ENCODE peak calls at places on chromosomes 16 and 17, in nine cellular contexts. One of them, this sample, is unnamed.

GRCh38 chr17:38907930-38908675 is 17.3 kb upstream of the LASP1NB start:
- DNase-seq in PC-9: no peak
- DNase-seq in pancreas: peak
- DNase-seq in thoracic aorta: no peak
- DNase-seq in stomach: no peak
- DNase-seq in mucosa of descending colon: peak
- DNase-seq in LNCaP clone FGC: no peak
- DNase-seq in CD4-positive, alpha-beta T cell: no peak
- DNase-seq in GM12865: no peak
- DNase-seq in this sample: no peak

GRCh38 chr16:695355-696089 is 5.3 kb upstream of the WDR24 start:
- DNase-seq in PC-9: peak
- DNase-seq in pancreas: no peak
- DNase-seq in thoracic aorta: no peak
- DNase-seq in stomach: peak
- DNase-seq in mucosa of descending colon: peak
- DNase-seq in LNCaP clone FGC: peak
- DNase-seq in CD4-positive, alpha-beta T cell: peak
- DNase-seq in GM12865: peak
- DNase-seq in this sample: peak

GRCh38 chr16:80518436-80518835 is 22.4 kb upstream of the DYNLRB2 start:
- DNase-seq in PC-9: no peak
- DNase-seq in pancreas: no peak
- DNase-seq in thoracic aorta: no peak
- DNase-seq in stomach: no peak
- DNase-seq in mucosa of descending colon: no peak
- DNase-seq in LNCaP clone FGC: no peak
- DNase-seq in CD4-positive, alpha-beta T cell: peak
- DNase-seq in GM12865: peak
- DNase-seq in this sample: no peak

GRCh38 chr17:36808181-36808661 is 129.1 kb upstream of the LHX1 start:
- DNase-seq in PC-9: no peak
- DNase-seq in pancreas: peak
- DNase-seq in thoracic aorta: no peak
- DNase-seq in stomach: no peak
- DNase-seq in mucosa of descending colon: no peak
- DNase-seq in LNCaP clone FGC: no peak
- DNase-seq in CD4-positive, alpha-beta T cell: no peak
- DNase-seq in GM12865: no peak
- DNase-seq in this sample: no peak

GRCh38 chr16:75570351-75571104 is 4.3 kb downstream of the GABARAPL2 start:
- DNase-seq in PC-9: no peak
- DNase-seq in pancreas: no peak
- DNase-seq in thoracic aorta: no peak
- DNase-seq in stomach: no peak
- DNase-seq in mucosa of descending colon: no peak
- DNase-seq in LNCaP clone FGC: no peak
- DNase-seq in CD4-positive, alpha-beta T cell: no peak
- DNase-seq in GM12865: no peak
- DNase-seq in this sample: no peak

GRCh38 chr17:47423406-47424295 is 99.9 kb downstream of the EFCAB13 start:
- DNase-seq in PC-9: no peak
- DNase-seq in pancreas: peak
- DNase-seq in thoracic aorta: no peak
- DNase-seq in stomach: peak
- DNase-seq in mucosa of descending colon: peak
- DNase-seq in LNCaP clone FGC: no peak
- DNase-seq in CD4-positive, alpha-beta T cell: no peak
- DNase-seq in GM12865: peak
- DNase-seq in this sample: peak

GRCh38 chr17:18323007-18323406 is 7.9 kb downstream of the SMCR8 start:
- DNase-seq in PC-9: no peak
- DNase-seq in pancreas: no peak
- DNase-seq in thoracic aorta: no peak
- DNase-seq in stomach: no peak
- DNase-seq in mucosa of descending colon: no peak
- DNase-seq in LNCaP clone FGC: no peak
- DNase-seq in CD4-positive, alpha-beta T cell: no peak
- DNase-seq in GM12865: no peak
- DNase-seq in this sample: no peak

GRCh38 chr16:12484426-12484825 is 319.3 kb downstream of the CPPED1 start:
- DNase-seq in PC-9: no peak
- DNase-seq in pancreas: no peak
- DNase-seq in thoracic aorta: no peak
- DNase-seq in stomach: no peak
- DNase-seq in mucosa of descending colon: peak
- DNase-seq in LNCaP clone FGC: no peak
- DNase-seq in CD4-positive, alpha-beta T cell: no peak
- DNase-seq in GM12865: no peak
- DNase-seq in this sample: no peak

GRCh38 chr16:75621170-75621477 is 2.0 kb downstream of the ADAT1 start:
- DNase-seq in PC-9: no peak
- DNase-seq in pancreas: no peak
- DNase-seq in thoracic aorta: no peak
- DNase-seq in stomach: no peak
- DNase-seq in mucosa of descending colon: no peak
- DNase-seq in LNCaP clone FGC: no peak
- DNase-seq in CD4-positive, alpha-beta T cell: no peak
- DNase-seq in GM12865: peak
- DNase-seq in this sample: peak

GRCh38 chr16:74603848-74604247 is 3.1 kb downstream of the GLG1 start:
- DNase-seq in PC-9: no peak
- DNase-seq in pancreas: no peak
- DNase-seq in thoracic aorta: no peak
- DNase-seq in stomach: no peak
- DNase-seq in mucosa of descending colon: no peak
- DNase-seq in LNCaP clone FGC: no peak
- DNase-seq in CD4-positive, alpha-beta T cell: no peak
- DNase-seq in GM12865: no peak
- DNase-seq in this sample: no peak

GRCh38 chr17:31495049-31495885 is 103.8 kb downstream of the RAB11FIP4 start:
- DNase-seq in PC-9: peak
- DNase-seq in pancreas: no peak
- DNase-seq in thoracic aorta: no peak
- DNase-seq in stomach: peak
- DNase-seq in mucosa of descending colon: peak
- DNase-seq in LNCaP clone FGC: peak
- DNase-seq in CD4-positive, alpha-beta T cell: no peak
- DNase-seq in GM12865: no peak
- DNase-seq in this sample: no peak

GRCh38 chr16:57840833-57841232 is 38.5 kb upstream of the KIFC3 start:
- DNase-seq in PC-9: no peak
- DNase-seq in pancreas: peak
- DNase-seq in thoracic aorta: no peak
- DNase-seq in stomach: no peak
- DNase-seq in mucosa of descending colon: no peak
- DNase-seq in LNCaP clone FGC: no peak
- DNase-seq in CD4-positive, alpha-beta T cell: no peak
- DNase-seq in GM12865: no peak
- DNase-seq in this sample: no peak

GRCh38 chr17:8944083-8944482 is 21.4 kb downstream of the PIK3R5 start:
- DNase-seq in PC-9: no peak
- DNase-seq in pancreas: no peak
- DNase-seq in thoracic aorta: no peak
- DNase-seq in stomach: no peak
- DNase-seq in mucosa of descending colon: no peak
- DNase-seq in LNCaP clone FGC: no peak
- DNase-seq in CD4-positive, alpha-beta T cell: no peak
- DNase-seq in GM12865: no peak
- DNase-seq in this sample: no peak

GRCh38 chr17:79047923-79048825 is 24.2 kb downstream of the C1QTNF1 start:
- DNase-seq in PC-9: no peak
- DNase-seq in pancreas: peak
- DNase-seq in thoracic aorta: no peak
- DNase-seq in stomach: peak
- DNase-seq in mucosa of descending colon: peak
- DNase-seq in LNCaP clone FGC: no peak
- DNase-seq in CD4-positive, alpha-beta T cell: no peak
- DNase-seq in GM12865: no peak
- DNase-seq in this sample: no peak

GRCh38 chr16:585351-585750 is 4.5 kb upstream of the RAB40C start:
- DNase-seq in PC-9: peak
- DNase-seq in pancreas: no peak
- DNase-seq in thoracic aorta: no peak
- DNase-seq in stomach: peak
- DNase-seq in mucosa of descending colon: no peak
- DNase-seq in LNCaP clone FGC: no peak
- DNase-seq in CD4-positive, alpha-beta T cell: no peak
- DNase-seq in GM12865: no peak
- DNase-seq in this sample: no peak

GRCh38 chr17:64385187-64386083 is 5.2 kb downstream of the PECAM1 start:
- DNase-seq in PC-9: peak
- DNase-seq in pancreas: no peak
- DNase-seq in thoracic aorta: peak
- DNase-seq in stomach: no peak
- DNase-seq in mucosa of descending colon: no peak
- DNase-seq in LNCaP clone FGC: no peak
- DNase-seq in CD4-positive, alpha-beta T cell: no peak
- DNase-seq in GM12865: peak
- DNase-seq in this sample: no peak

DNA sequence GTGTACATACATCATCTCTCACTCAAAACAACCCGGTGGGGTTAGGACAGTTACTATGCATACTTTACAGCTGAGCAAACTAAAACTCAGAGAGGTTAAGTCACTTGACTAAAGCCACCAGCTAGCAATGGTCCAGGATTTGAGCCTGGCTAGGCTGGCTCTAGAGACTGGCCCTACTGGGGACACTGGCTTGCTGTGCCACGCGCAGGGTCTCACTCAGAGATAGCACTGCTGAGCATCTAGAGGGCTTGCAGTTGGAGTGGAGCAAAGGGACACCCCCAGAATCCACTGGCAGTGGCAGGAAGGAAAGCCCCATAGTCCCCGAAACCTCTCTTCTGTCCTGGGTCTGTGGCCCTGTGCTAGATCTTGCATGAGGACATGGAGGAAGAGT is 11.1 kb downstream of the SAMD14 start:
- DNase-seq in PC-9: no peak
- DNase-seq in pancreas: no peak
- DNase-seq in thoracic aorta: no peak
- DNase-seq in stomach: no peak
- DNase-seq in mucosa of descending colon: no peak
- DNase-seq in LNCaP clone FGC: no peak
- DNase-seq in CD4-positive, alpha-beta T cell: no peak
- DNase-seq in GM12865: no peak
- DNase-seq in this sample: no peak
- TF ChIP-seq CTCF in PC-9: no peak
- TF ChIP-seq CTCF in pancreas: no peak
- TF ChIP-seq CTCF in thoracic aorta: no peak
- TF ChIP-seq CTCF in stomach: no peak
- TF ChIP-seq CTCF in mucosa of descending colon: no peak
- TF ChIP-seq CTCF in LNCaP clone FGC: no peak
- TF ChIP-seq CTCF in CD4-positive, alpha-beta T cell: no peak
- TF ChIP-seq CTCF in GM12865: no peak
- TF ChIP-seq CTCF in this sample: no peak

DNA sequence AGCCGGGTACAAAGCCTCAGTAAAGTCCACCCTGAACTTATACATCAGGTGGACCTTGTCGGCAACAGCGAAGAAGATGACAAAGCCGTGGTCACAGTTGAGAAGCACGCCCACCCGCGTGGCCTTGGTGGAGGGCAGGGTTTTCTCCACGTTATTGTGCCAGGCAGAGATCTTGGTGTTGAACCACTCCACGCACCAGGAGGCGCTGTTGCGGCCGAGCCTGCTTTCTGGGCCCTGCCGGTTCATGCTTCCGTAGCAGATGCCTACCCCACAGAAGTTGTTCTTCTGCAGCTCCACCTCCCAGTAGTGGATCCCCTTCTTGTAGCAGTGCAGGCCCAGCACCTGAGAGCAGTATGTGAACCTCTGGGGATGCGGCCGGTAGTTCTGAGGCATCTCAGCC is 22.1 kb downstream of the TRIM25 start:
- DNase-seq in PC-9: no peak
- DNase-seq in pancreas: peak
- DNase-seq in thoracic aorta: no peak
- DNase-seq in stomach: peak
- DNase-seq in mucosa of descending colon: peak
- DNase-seq in LNCaP clone FGC: no peak
- DNase-seq in CD4-positive, alpha-beta T cell: no peak
- DNase-seq in GM12865: no peak
- DNase-seq in this sample: no peak
- TF ChIP-seq CTCF in PC-9: peak
- TF ChIP-seq CTCF in pancreas: peak
- TF ChIP-seq CTCF in thoracic aorta: peak
- TF ChIP-seq CTCF in stomach: peak
- TF ChIP-seq CTCF in mucosa of descending colon: no peak
- TF ChIP-seq CTCF in LNCaP clone FGC: peak
- TF ChIP-seq CTCF in CD4-positive, alpha-beta T cell: peak
- TF ChIP-seq CTCF in GM12865: peak
- TF ChIP-seq CTCF in this sample: peak

GRCh38 chr16:50884066-50884860 is 142.4 kb downstream of the CYLD start:
- DNase-seq in PC-9: peak
- DNase-seq in pancreas: no peak
- DNase-seq in thoracic aorta: no peak
- DNase-seq in stomach: no peak
- DNase-seq in mucosa of descending colon: peak
- DNase-seq in LNCaP clone FGC: no peak
- DNase-seq in CD4-positive, alpha-beta T cell: no peak
- DNase-seq in GM12865: peak
- DNase-seq in this sample: peak
- TF ChIP-seq CTCF in PC-9: peak
- TF ChIP-seq CTCF in pancreas: no peak
- TF ChIP-seq CTCF in thoracic aorta: no peak
- TF ChIP-seq CTCF in stomach: no peak
- TF ChIP-seq CTCF in mucosa of descending colon: no peak
- TF ChIP-seq CTCF in LNCaP clone FGC: peak
- TF ChIP-seq CTCF in CD4-positive, alpha-beta T cell: peak
- TF ChIP-seq CTCF in GM12865: peak
- TF ChIP-seq CTCF in this sample: peak

GRCh38 chr16:3246876-3247275 is 9.6 kb downstream of the MEFV start:
- DNase-seq in PC-9: no peak
- DNase-seq in pancreas: no peak
- DNase-seq in thoracic aorta: no peak
- DNase-seq in stomach: no peak
- DNase-seq in mucosa of descending colon: no peak
- DNase-seq in LNCaP clone FGC: no peak
- DNase-seq in CD4-positive, alpha-beta T cell: no peak
- DNase-seq in GM12865: no peak
- DNase-seq in this sample: no peak

GRCh38 chr16:3248596-3248995 is 7.8 kb downstream of the MEFV start:
- DNase-seq in PC-9: no peak
- DNase-seq in pancreas: no peak
- DNase-seq in thoracic aorta: no peak
- DNase-seq in stomach: no peak
- DNase-seq in mucosa of descending colon: no peak
- DNase-seq in LNCaP clone FGC: no peak
- DNase-seq in CD4-positive, alpha-beta T cell: no peak
- DNase-seq in GM12865: no peak
- DNase-seq in this sample: no peak

GRCh38 chr16:3249451-3249850 is 7.0 kb downstream of the MEFV start:
- DNase-seq in PC-9: no peak
- DNase-seq in pancreas: no peak
- DNase-seq in thoracic aorta: no peak
- DNase-seq in stomach: no peak
- DNase-seq in mucosa of descending colon: no peak
- DNase-seq in LNCaP clone FGC: no peak
- DNase-seq in CD4-positive, alpha-beta T cell: no peak
- DNase-seq in GM12865: no peak
- DNase-seq in this sample: no peak

GRCh38 chr16:3246002-3246401 is 10.4 kb downstream of the MEFV start:
- DNase-seq in PC-9: no peak
- DNase-seq in pancreas: no peak
- DNase-seq in thoracic aorta: no peak
- DNase-seq in stomach: no peak
- DNase-seq in mucosa of descending colon: no peak
- DNase-seq in LNCaP clone FGC: no peak
- DNase-seq in CD4-positive, alpha-beta T cell: no peak
- DNase-seq in GM12865: no peak
- DNase-seq in this sample: no peak

GRCh38 chr16:3249020-3249419 is 7.4 kb downstream of the MEFV start:
- DNase-seq in PC-9: no peak
- DNase-seq in pancreas: no peak
- DNase-seq in thoracic aorta: no peak
- DNase-seq in stomach: no peak
- DNase-seq in mucosa of descending colon: no peak
- DNase-seq in LNCaP clone FGC: no peak
- DNase-seq in CD4-positive, alpha-beta T cell: no peak
- DNase-seq in GM12865: no peak
- DNase-seq in this sample: no peak
- TF ChIP-seq CTCF in PC-9: no peak
- TF ChIP-seq CTCF in pancreas: no peak
- TF ChIP-seq CTCF in thoracic aorta: no peak
- TF ChIP-seq CTCF in stomach: no peak
- TF ChIP-seq CTCF in mucosa of descending colon: no peak
- TF ChIP-seq CTCF in LNCaP clone FGC: no peak
- TF ChIP-seq CTCF in CD4-positive, alpha-beta T cell: no peak
- TF ChIP-seq CTCF in GM12865: no peak
- TF ChIP-seq CTCF in this sample: no peak